ENCODE peak calls at places on chromosome 19, in ten cellular contexts. E is endodermal cell, T is left lung, F is A673, N is HCT116, A is upper lobe of left lung, D is heart right ventricle, V is testis, K is PC-3, W is upper lobe of right lung. J is an unnamed sample. For H3K9me3, the result is how much of the 10 kb centered on the place peaks cover.

GRCh38 chr19:39563408-39563807 is 23.4 kb upstream of the EID2 start:
- DNase-seq in E (no peak), T (no peak), F (no peak), N (peak), A (no peak), D (no peak), V (no peak), K (peak), W (no peak), J (no peak)

GRCh38 chr19:35757231-35757748 is 461 bp upstream of the HSPB6 start:
- DNase-seq in E (no peak), T (peak), F (peak), N (no peak), A (peak), D (peak), V (peak), K (peak), W (peak), J (no peak)

GRCh38 chr19:55646889-55647731 is 902 bp upstream of the CCDC106 start:
- DNase-seq in E (no peak), T (no peak), F (no peak), N (no peak), A (no peak), D (no peak), V (no peak), K (peak), W (no peak), J (no peak)

GRCh38 chr19:21908066-21908465 is 72.1 kb upstream of the ZNF43 start:
- DNase-seq in E (no peak), T (no peak), F (no peak), N (no peak), A (no peak), D (no peak), V (no peak), K (no peak), W (no peak), J (no peak)

GRCh38 chr19:782195-783043 is 14.8 kb upstream of the PTBP1 start:
- DNase-seq in E (peak), T (no peak), F (no peak), N (no peak), A (no peak), D (no peak), V (no peak), K (peak), W (no peak), J (no peak)

GRCh38 chr19:39212377-39212742 is 8.3 kb upstream of the SYCN start:
- DNase-seq in E (peak), T (peak), F (peak), N (peak), A (peak), D (no peak), V (peak), K (peak), W (peak), J (peak)

GRCh38 chr19:45906221-45906620 is 3.8 kb upstream of the MYPOP start:
- DNase-seq in E (no peak), T (no peak), F (no peak), N (no peak), A (no peak), D (no peak), V (no peak), K (peak), W (no peak), J (no peak)

GRCh38 chr19:5621945-5622464 is 571 bp downstream of the SAFB2 start:
- DNase-seq in E (peak), T (peak), F (no peak), N (no peak), A (no peak), D (peak), V (no peak), K (peak), W (no peak), J (no peak)

GRCh38 chr19:575527-576506 is 3.4 kb downstream of the BSG start:
- DNase-seq in E (peak), T (no peak), F (no peak), N (no peak), A (no peak), D (peak), V (peak), K (peak), W (no peak), J (no peak)

GRCh38 chr19:58182577-58182988 is 278 bp upstream of the ZNF274 start:
- DNase-seq in E (no peak), T (peak), F (peak), N (no peak), A (peak), D (peak), V (no peak), K (no peak), W (no peak), J (no peak)
- H3K9me3 ChIP-seq in E (half or more), T (half or more), F (half or more), N (under half), A (half or more), D (half or more), V (under half), K (half or more), W (half or more), J (half or more)

DNA sequence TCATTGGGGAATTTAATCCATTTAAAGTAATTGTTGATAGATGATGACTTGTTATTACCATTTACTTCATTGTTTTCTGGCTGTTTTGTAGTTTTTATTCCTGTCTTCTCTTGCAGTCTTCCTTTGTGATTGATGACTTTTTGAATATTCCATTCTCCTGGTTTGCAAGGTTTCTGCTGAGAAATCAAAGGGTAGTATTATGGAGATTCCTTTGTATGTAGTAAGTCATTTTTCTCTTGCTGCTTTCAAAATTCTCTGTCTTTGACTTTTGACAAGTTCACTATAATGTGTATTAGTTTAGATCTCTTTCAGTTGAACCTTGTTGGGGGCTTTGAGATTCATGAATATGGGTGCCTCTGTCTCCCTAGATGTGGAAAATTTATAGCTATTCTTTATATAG is 6.0 kb downstream of the ZNF559 start:
- DNase-seq in E (no peak), T (no peak), F (no peak), N (no peak), A (no peak), D (no peak), V (no peak), K (no peak), W (no peak), J (no peak)
- H3K9me3 ChIP-seq in E (half or more), T (half or more), F (half or more), N (under half), A (under half), D (half or more), V (under half), K (half or more), W (half or more), J (under half)

GRCh38 chr19:12247644-12248222 is 47.0 kb downstream of the ZNF44 start:
- DNase-seq in E (no peak), T (no peak), F (no peak), N (no peak), A (no peak), D (no peak), V (no peak), K (no peak), W (no peak), J (no peak)
- H3K9me3 ChIP-seq in E (half or more), T (half or more), F (under half), N (under half), A (under half), D (under half), V (under half), K (half or more), W (under half), J (under half)

GRCh38 chr19:56956503-56957226 is 116.1 kb upstream of the PEG3 start:
- DNase-seq in E (no peak), T (no peak), F (no peak), N (no peak), A (no peak), D (no peak), V (no peak), K (no peak), W (no peak), J (no peak)
- H3K9me3 ChIP-seq in E (half or more), T (under half), F (under half), N (under half), A (under half), D (under half), V (under half), K (under half), W (under half), J (under half)

J was measured in T-helper 17 cell.